ENCODE peak calls at places on chromosome 10, in four cellular contexts. One of them, this sample, is unnamed.

GRCh38 chr10:88810196-88810961 is 7.8 kb downstream of the LIPM start:
- DNase-seq in activated T-helper 2 cell treated with anti-CD3 and anti-CD28 coated beads, Interferon-gamma antibody, Interleukin-2, Interleukin-4, amounts not matched to agents 10 μg/mL and 5 μg/mL and 100 μg/mL, durations not matched to agents 14 hours and 24 hours and 36 hours: no peak
- DNase-seq in posterior cingulate gyrus: no peak
- DNase-seq in aorta: no peak
- DNase-seq in this sample: peak

GRCh38 chr10:3527144-3527543 is 257.9 kb downstream of the KLF6 start:
- DNase-seq in posterior cingulate gyrus: no peak
- DNase-seq in aorta: no peak
- DNase-seq in activated T-helper 2 cell treated with anti-CD3 and anti-CD28 coated beads, Interferon-gamma antibody, Interleukin-2, Interleukin-4, amounts not matched to agents 10 μg/mL and 5 μg/mL and 100 μg/mL, durations not matched to agents 14 hours and 24 hours and 36 hours: no peak
- DNase-seq in this sample: no peak

GRCh38 chr10:58158806-58159205 is 108.9 kb downstream of the IPMK start:
- DNase-seq in activated T-helper 2 cell treated with anti-CD3 and anti-CD28 coated beads, Interferon-gamma antibody, Interleukin-2, Interleukin-4, amounts not matched to agents 10 μg/mL and 5 μg/mL and 100 μg/mL, durations not matched to agents 14 hours and 24 hours and 36 hours: no peak
- DNase-seq in aorta: no peak
- DNase-seq in posterior cingulate gyrus: no peak
- DNase-seq in this sample: no peak

GRCh38 chr10:78896169-78896931 is 172.4 kb upstream of the ZMIZ1 start:
- DNase-seq in posterior cingulate gyrus: no peak
- DNase-seq in aorta: no peak
- DNase-seq in activated T-helper 2 cell treated with anti-CD3 and anti-CD28 coated beads, Interferon-gamma antibody, Interleukin-2, Interleukin-4, amounts not matched to agents 10 μg/mL and 5 μg/mL and 100 μg/mL, durations not matched to agents 14 hours and 24 hours and 36 hours: no peak
- DNase-seq in this sample: no peak

GRCh38 chr10:74888947-74889661 is 62.7 kb downstream of the KAT6B start:
- DNase-seq in aorta: no peak
- DNase-seq in activated T-helper 2 cell treated with anti-CD3 and anti-CD28 coated beads, Interferon-gamma antibody, Interleukin-2, Interleukin-4, amounts not matched to agents 10 μg/mL and 5 μg/mL and 100 μg/mL, durations not matched to agents 14 hours and 24 hours and 36 hours: no peak
- DNase-seq in posterior cingulate gyrus: no peak
- DNase-seq in this sample: no peak

GRCh38 chr10:63696205-63696604 is 175.0 kb downstream of the REEP3 start:
- DNase-seq in activated T-helper 2 cell treated with anti-CD3 and anti-CD28 coated beads, Interferon-gamma antibody, Interleukin-2, Interleukin-4, amounts not matched to agents 10 μg/mL and 5 μg/mL and 100 μg/mL, durations not matched to agents 14 hours and 24 hours and 36 hours: no peak
- DNase-seq in posterior cingulate gyrus: no peak
- DNase-seq in aorta: no peak
- DNase-seq in this sample: no peak

GRCh38 chr10:116833986-116834760 is 15.1 kb upstream of the ENO4 start:
- DNase-seq in aorta: no peak
- DNase-seq in activated T-helper 2 cell treated with anti-CD3 and anti-CD28 coated beads, Interferon-gamma antibody, Interleukin-2, Interleukin-4, amounts not matched to agents 10 μg/mL and 5 μg/mL and 100 μg/mL, durations not matched to agents 14 hours and 24 hours and 36 hours: no peak
- DNase-seq in posterior cingulate gyrus: no peak
- DNase-seq in this sample: no peak

GRCh38 chr10:107022600-107023354 is 141.7 kb downstream of the SORCS1 start:
- DNase-seq in posterior cingulate gyrus: no peak
- DNase-seq in aorta: no peak
- DNase-seq in activated T-helper 2 cell treated with anti-CD3 and anti-CD28 coated beads, Interferon-gamma antibody, Interleukin-2, Interleukin-4, amounts not matched to agents 10 μg/mL and 5 μg/mL and 100 μg/mL, durations not matched to agents 14 hours and 24 hours and 36 hours: no peak
- DNase-seq in this sample: no peak

GRCh38 chr10:23408330-23408976 is 30.4 kb upstream of the OTUD1 start:
- DNase-seq in posterior cingulate gyrus: no peak
- DNase-seq in aorta: no peak
- DNase-seq in activated T-helper 2 cell treated with anti-CD3 and anti-CD28 coated beads, Interferon-gamma antibody, Interleukin-2, Interleukin-4, amounts not matched to agents 10 μg/mL and 5 μg/mL and 100 μg/mL, durations not matched to agents 14 hours and 24 hours and 36 hours: no peak
- DNase-seq in this sample: peak

GRCh38 chr10:11213156-11213555 is 195.5 kb downstream of the CELF2 start:
- DNase-seq in posterior cingulate gyrus: no peak
- DNase-seq in aorta: no peak
- DNase-seq in activated T-helper 2 cell treated with anti-CD3 and anti-CD28 coated beads, Interferon-gamma antibody, Interleukin-2, Interleukin-4, amounts not matched to agents 10 μg/mL and 5 μg/mL and 100 μg/mL, durations not matched to agents 14 hours and 24 hours and 36 hours: no peak
- DNase-seq in this sample: no peak

GRCh38 chr10:93006435-93007039 is 54.1 kb upstream of the CYP26C1 start:
- DNase-seq in posterior cingulate gyrus: no peak
- DNase-seq in activated T-helper 2 cell treated with anti-CD3 and anti-CD28 coated beads, Interferon-gamma antibody, Interleukin-2, Interleukin-4, amounts not matched to agents 10 μg/mL and 5 μg/mL and 100 μg/mL, durations not matched to agents 14 hours and 24 hours and 36 hours: no peak
- DNase-seq in aorta: no peak
- DNase-seq in this sample: no peak

GRCh38 chr10:31133251-31133627 is 101.6 kb upstream of the ZNF438 start:
- DNase-seq in aorta: no peak
- DNase-seq in activated T-helper 2 cell treated with anti-CD3 and anti-CD28 coated beads, Interferon-gamma antibody, Interleukin-2, Interleukin-4, amounts not matched to agents 10 μg/mL and 5 μg/mL and 100 μg/mL, durations not matched to agents 14 hours and 24 hours and 36 hours: no peak
- DNase-seq in posterior cingulate gyrus: no peak
- DNase-seq in this sample: no peak

GRCh38 chr10:27723436-27723835 is 22.2 kb downstream of the MKX start:
- DNase-seq in activated T-helper 2 cell treated with anti-CD3 and anti-CD28 coated beads, Interferon-gamma antibody, Interleukin-2, Interleukin-4, amounts not matched to agents 10 μg/mL and 5 μg/mL and 100 μg/mL, durations not matched to agents 14 hours and 24 hours and 36 hours: no peak
- DNase-seq in aorta: no peak
- DNase-seq in posterior cingulate gyrus: no peak
- DNase-seq in this sample: peak

GRCh38 chr10:49749556-49750491 is 12.3 kb downstream of the OGDHL start:
- DNase-seq in activated T-helper 2 cell treated with anti-CD3 and anti-CD28 coated beads, Interferon-gamma antibody, Interleukin-2, Interleukin-4, amounts not matched to agents 10 μg/mL and 5 μg/mL and 100 μg/mL, durations not matched to agents 14 hours and 24 hours and 36 hours: no peak
- DNase-seq in posterior cingulate gyrus: no peak
- DNase-seq in aorta: no peak
- DNase-seq in this sample: no peak

GRCh38 chr10:72277340-72277995 is 3.7 kb downstream of the DDIT4 start:
- DNase-seq in activated T-helper 2 cell treated with anti-CD3 and anti-CD28 coated beads, Interferon-gamma antibody, Interleukin-2, Interleukin-4, amounts not matched to agents 10 μg/mL and 5 μg/mL and 100 μg/mL, durations not matched to agents 14 hours and 24 hours and 36 hours: no peak
- DNase-seq in posterior cingulate gyrus: no peak
- DNase-seq in aorta: no peak
- DNase-seq in this sample: no peak

GRCh38 chr10:132939957-132940790 is 2.2 kb downstream of the CFAP46 start:
- DNase-seq in posterior cingulate gyrus: peak
- DNase-seq in activated T-helper 2 cell treated with anti-CD3 and anti-CD28 coated beads, Interferon-gamma antibody, Interleukin-2, Interleukin-4, amounts not matched to agents 10 μg/mL and 5 μg/mL and 100 μg/mL, durations not matched to agents 14 hours and 24 hours and 36 hours: peak
- DNase-seq in aorta: peak
- DNase-seq in this sample: no peak

GRCh38 chr10:22420787-22421517 is 75.7 kb downstream of the SPAG6 start:
- DNase-seq in activated T-helper 2 cell treated with anti-CD3 and anti-CD28 coated beads, Interferon-gamma antibody, Interleukin-2, Interleukin-4, amounts not matched to agents 10 μg/mL and 5 μg/mL and 100 μg/mL, durations not matched to agents 14 hours and 24 hours and 36 hours: no peak
- DNase-seq in posterior cingulate gyrus: no peak
- DNase-seq in aorta: no peak
- DNase-seq in this sample: no peak

GRCh38 chr10:91046891-91047290 is 126.0 kb upstream of the ANKRD1 start:
- DNase-seq in posterior cingulate gyrus: no peak
- DNase-seq in aorta: no peak
- DNase-seq in activated T-helper 2 cell treated with anti-CD3 and anti-CD28 coated beads, Interferon-gamma antibody, Interleukin-2, Interleukin-4, amounts not matched to agents 10 μg/mL and 5 μg/mL and 100 μg/mL, durations not matched to agents 14 hours and 24 hours and 36 hours: no peak
- DNase-seq in this sample: no peak

GRCh38 chr10:6151087-6151977 is 51.4 kb upstream of the PFKFB3 start:
- DNase-seq in activated T-helper 2 cell treated with anti-CD3 and anti-CD28 coated beads, Interferon-gamma antibody, Interleukin-2, Interleukin-4, amounts not matched to agents 10 μg/mL and 5 μg/mL and 100 μg/mL, durations not matched to agents 14 hours and 24 hours and 36 hours: peak
- DNase-seq in aorta: peak
- DNase-seq in posterior cingulate gyrus: peak
- DNase-seq in this sample: no peak

GRCh38 chr10:338176-339037 is 203.2 kb downstream of the ZMYND11 start:
- DNase-seq in activated T-helper 2 cell treated with anti-CD3 and anti-CD28 coated beads, Interferon-gamma antibody, Interleukin-2, Interleukin-4, amounts not matched to agents 10 μg/mL and 5 μg/mL and 100 μg/mL, durations not matched to agents 14 hours and 24 hours and 36 hours: no peak
- DNase-seq in posterior cingulate gyrus: peak
- DNase-seq in aorta: peak
- DNase-seq in this sample: no peak

GRCh38 chr10:3455385-3456334 is 283.1 kb upstream of the PITRM1 start:
- DNase-seq in activated T-helper 2 cell treated with anti-CD3 and anti-CD28 coated beads, Interferon-gamma antibody, Interleukin-2, Interleukin-4, amounts not matched to agents 10 μg/mL and 5 μg/mL and 100 μg/mL, durations not matched to agents 14 hours and 24 hours and 36 hours: no peak
- DNase-seq in posterior cingulate gyrus: no peak
- DNase-seq in aorta: no peak
- DNase-seq in this sample: no peak

GRCh38 chr10:43524434-43525247 is 49.8 kb downstream of the ZNF239 start:
- DNase-seq in posterior cingulate gyrus: no peak
- DNase-seq in activated T-helper 2 cell treated with anti-CD3 and anti-CD28 coated beads, Interferon-gamma antibody, Interleukin-2, Interleukin-4, amounts not matched to agents 10 μg/mL and 5 μg/mL and 100 μg/mL, durations not matched to agents 14 hours and 24 hours and 36 hours: no peak
- DNase-seq in aorta: no peak
- DNase-seq in this sample: no peak

GRCh38 chr10:35421553-35422178 is 85.4 kb downstream of the CCNY start:
- DNase-seq in aorta: no peak
- DNase-seq in activated T-helper 2 cell treated with anti-CD3 and anti-CD28 coated beads, Interferon-gamma antibody, Interleukin-2, Interleukin-4, amounts not matched to agents 10 μg/mL and 5 μg/mL and 100 μg/mL, durations not matched to agents 14 hours and 24 hours and 36 hours: no peak
- DNase-seq in posterior cingulate gyrus: no peak
- DNase-seq in this sample: peak

GRCh38 chr10:45044290-45044689 is 43.6 kb downstream of the ZNF22 start:
- DNase-seq in posterior cingulate gyrus: no peak
- DNase-seq in activated T-helper 2 cell treated with anti-CD3 and anti-CD28 coated beads, Interferon-gamma antibody, Interleukin-2, Interleukin-4, amounts not matched to agents 10 μg/mL and 5 μg/mL and 100 μg/mL, durations not matched to agents 14 hours and 24 hours and 36 hours: no peak
- DNase-seq in aorta: no peak
- DNase-seq in this sample: no peak

GRCh38 chr10:24920907-24921881 is 31.2 kb downstream of the PRTFDC1 start:
- DNase-seq in activated T-helper 2 cell treated with anti-CD3 and anti-CD28 coated beads, Interferon-gamma antibody, Interleukin-2, Interleukin-4, amounts not matched to agents 10 μg/mL and 5 μg/mL and 100 μg/mL, durations not matched to agents 14 hours and 24 hours and 36 hours: peak
- DNase-seq in aorta: peak
- DNase-seq in posterior cingulate gyrus: peak
- DNase-seq in this sample: peak

GRCh38 chr10:12615296-12616220 is 266.2 kb downstream of the CAMK1D start:
- DNase-seq in aorta: no peak
- DNase-seq in posterior cingulate gyrus: no peak
- DNase-seq in activated T-helper 2 cell treated with anti-CD3 and anti-CD28 coated beads, Interferon-gamma antibody, Interleukin-2, Interleukin-4, amounts not matched to agents 10 μg/mL and 5 μg/mL and 100 μg/mL, durations not matched to agents 14 hours and 24 hours and 36 hours: no peak
- DNase-seq in this sample: no peak

GRCh38 chr10:48602401-48603135 is 2.3 kb downstream of the ARHGAP22 start:
- DNase-seq in aorta: no peak
- DNase-seq in activated T-helper 2 cell treated with anti-CD3 and anti-CD28 coated beads, Interferon-gamma antibody, Interleukin-2, Interleukin-4, amounts not matched to agents 10 μg/mL and 5 μg/mL and 100 μg/mL, durations not matched to agents 14 hours and 24 hours and 36 hours: no peak
- DNase-seq in posterior cingulate gyrus: no peak
- DNase-seq in this sample: no peak

GRCh38 chr10:113267616-113268015 is 285.2 kb upstream of the HABP2 start:
- DNase-seq in posterior cingulate gyrus: no peak
- DNase-seq in aorta: no peak
- DNase-seq in activated T-helper 2 cell treated with anti-CD3 and anti-CD28 coated beads, Interferon-gamma antibody, Interleukin-2, Interleukin-4, amounts not matched to agents 10 μg/mL and 5 μg/mL and 100 μg/mL, durations not matched to agents 14 hours and 24 hours and 36 hours: no peak
- DNase-seq in this sample: no peak

GRCh38 chr10:71589617-71590551 is 129.7 kb downstream of the C10orf105 start:
- DNase-seq in activated T-helper 2 cell treated with anti-CD3 and anti-CD28 coated beads, Interferon-gamma antibody, Interleukin-2, Interleukin-4, amounts not matched to agents 10 μg/mL and 5 μg/mL and 100 μg/mL, durations not matched to agents 14 hours and 24 hours and 36 hours: no peak
- DNase-seq in aorta: no peak
- DNase-seq in posterior cingulate gyrus: no peak
- DNase-seq in this sample: no peak

GRCh38 chr10:100645609-100646008 is 99.8 kb upstream of the PAX2 start:
- DNase-seq in activated T-helper 2 cell treated with anti-CD3 and anti-CD28 coated beads, Interferon-gamma antibody, Interleukin-2, Interleukin-4, amounts not matched to agents 10 μg/mL and 5 μg/mL and 100 μg/mL, durations not matched to agents 14 hours and 24 hours and 36 hours: no peak
- DNase-seq in aorta: no peak
- DNase-seq in posterior cingulate gyrus: no peak
- DNase-seq in this sample: no peak

GRCh38 chr10:65194131-65194530 is 1672.9 kb downstream of the REEP3 start:
- DNase-seq in posterior cingulate gyrus: peak
- DNase-seq in aorta: no peak
- DNase-seq in activated T-helper 2 cell treated with anti-CD3 and anti-CD28 coated beads, Interferon-gamma antibody, Interleukin-2, Interleukin-4, amounts not matched to agents 10 μg/mL and 5 μg/mL and 100 μg/mL, durations not matched to agents 14 hours and 24 hours and 36 hours: no peak
- DNase-seq in this sample: no peak

GRCh38 chr10:129048513-129048912 is 418.5 kb upstream of the MGMT start:
- DNase-seq in activated T-helper 2 cell treated with anti-CD3 and anti-CD28 coated beads, Interferon-gamma antibody, Interleukin-2, Interleukin-4, amounts not matched to agents 10 μg/mL and 5 μg/mL and 100 μg/mL, durations not matched to agents 14 hours and 24 hours and 36 hours: no peak
- DNase-seq in aorta: no peak
- DNase-seq in posterior cingulate gyrus: no peak
- DNase-seq in this sample: no peak

GRCh38 chr10:105679781-105680180 is 1038.7 kb downstream of the SORCS3 start:
- DNase-seq in activated T-helper 2 cell treated with anti-CD3 and anti-CD28 coated beads, Interferon-gamma antibody, Interleukin-2, Interleukin-4, amounts not matched to agents 10 μg/mL and 5 μg/mL and 100 μg/mL, durations not matched to agents 14 hours and 24 hours and 36 hours: no peak
- DNase-seq in posterior cingulate gyrus: no peak
- DNase-seq in aorta: no peak
- DNase-seq in this sample: no peak

GRCh38 chr10:106548832-106549231 is 615.7 kb downstream of the SORCS1 start:
- DNase-seq in activated T-helper 2 cell treated with anti-CD3 and anti-CD28 coated beads, Interferon-gamma antibody, Interleukin-2, Interleukin-4, amounts not matched to agents 10 μg/mL and 5 μg/mL and 100 μg/mL, durations not matched to agents 14 hours and 24 hours and 36 hours: no peak
- DNase-seq in posterior cingulate gyrus: no peak
- DNase-seq in aorta: no peak
- DNase-seq in this sample: no peak

GRCh38 chr10:50322075-50322474 is 70.8 kb upstream of the ASAH2 start:
- DNase-seq in activated T-helper 2 cell treated with anti-CD3 and anti-CD28 coated beads, Interferon-gamma antibody, Interleukin-2, Interleukin-4, amounts not matched to agents 10 μg/mL and 5 μg/mL and 100 μg/mL, durations not matched to agents 14 hours and 24 hours and 36 hours: no peak
- DNase-seq in posterior cingulate gyrus: no peak
- DNase-seq in aorta: no peak
- DNase-seq in this sample: no peak

This sample was measured in BJ.